ENCODE peak calls at places on chromosomes 11 and 22, in ten cellular contexts. D is neural crest cell; S is epithelial cell of esophagus; Q is ELR; E is H54; N is CD4-positive, CD25-positive, alpha-beta regulatory T cell; W is activated T-helper 1 cell treated with anti-CD3 and anti-CD28 coated beads, Interleukin-12 subunit alpha, Interleukin-12 subunit beta, Interleukin-2, Interleukin-4 antibody, amounts not matched to agents 30 ng/mL and 10 ng/mL and 1 ng/mL, durations not matched to agents 14 hours and 24 hours and 36 hours; Z is epithelial cell of prostate; B is AG09309; O is HS-27A. T is an unnamed sample.

GRCh38 chr11:13111813-13112130 is 102.7 kb downstream of the RASSF10 start:
- DNase-seq in N (no peak), B (no peak), E (no peak), D (no peak), W (no peak), S (no peak), O (no peak), Z (no peak), Q (no peak), T (no peak)

GRCh38 chr11:56783448-56784041 is 35.0 kb upstream of the OR9G4 start:
- DNase-seq in S (peak), D (peak), W (no peak), Q (peak), E (peak), O (peak), Z (peak), B (peak), N (no peak), T (peak)

GRCh38 chr11:64186205-64187165 is 514 bp downstream of the STIP1 start:
- DNase-seq in E (no peak), W (peak), B (no peak), D (no peak), S (peak), O (no peak), Z (no peak), Q (peak), N (no peak), T (no peak)

GRCh38 chr22:17476838-17477237 is 86.5 kb upstream of the SLC25A18 start:
- DNase-seq in O (no peak), Z (no peak), D (no peak), W (no peak), E (no peak), B (no peak), Q (no peak), S (peak), N (no peak), T (no peak)

GRCh38 chr11:57543601-57544000 is 6.2 kb downstream of the SMTNL1 start:
- DNase-seq in O (no peak), S (no peak), Z (no peak), Q (no peak), D (no peak), W (no peak), N (no peak), E (no peak), B (no peak), T (no peak)

GRCh38 chr11:68200639-68201038 is 12.5 kb downstream of the KMT5B start:
- DNase-seq in B (peak), O (no peak), D (no peak), E (no peak), W (no peak), N (no peak), S (peak), Q (peak), Z (no peak), T (peak)

GRCh38 chr22:50548913-50549790 is 3.5 kb downstream of the KLHDC7B start:
- DNase-seq in N (no peak), E (no peak), Z (no peak), S (no peak), O (no peak), B (no peak), Q (no peak), D (no peak), W (no peak), T (no peak)

GRCh38 chr11:33778682-33779081 is 4.4 kb upstream of the FBXO3 start:
- DNase-seq in Z (no peak), N (no peak), D (no peak), E (peak), S (no peak), Q (peak), B (peak), W (no peak), O (no peak), T (no peak)

T was measured in HS-5.